ENCODE peak calls at places on chromosomes 11 and 22, in five cellular contexts. One of them, this sample, is unnamed.

GRCh38 chr22:47092896-47093311 is 330.5 kb downstream of the TBC1D22A start:
- DNase-seq in body of pancreas: no peak
- DNase-seq in sigmoid colon: no peak
- DNase-seq in A549: no peak
- DNase-seq in right lobe of liver: no peak
- DNase-seq in this sample: no peak

GRCh38 chr11:12798609-12799011 is 124.4 kb downstream of the TEAD1 start:
- DNase-seq in body of pancreas: no peak
- DNase-seq in sigmoid colon: peak; percentile 68
- DNase-seq in A549: no peak
- DNase-seq in right lobe of liver: no peak
- DNase-seq in this sample: no peak

GRCh38 chr11:9748361-9748970 is 84.6 kb downstream of the SWAP70 start:
- DNase-seq in body of pancreas: peak; percentile 39
- DNase-seq in sigmoid colon: peak; percentile 77
- DNase-seq in A549: peak; percentile 85
- DNase-seq in right lobe of liver: no peak
- DNase-seq in this sample: peak; percentile 67

GRCh38 chr11:85394288-85394687 is 232.9 kb downstream of the DLG2 start:
- DNase-seq in body of pancreas: no peak
- DNase-seq in sigmoid colon: no peak
- DNase-seq in A549: no peak
- DNase-seq in right lobe of liver: no peak
- DNase-seq in this sample: no peak

GRCh38 chr11:115613986-115614625 is 109.9 kb upstream of the CADM1 start:
- DNase-seq in body of pancreas: no peak
- DNase-seq in sigmoid colon: no peak
- DNase-seq in A549: peak; percentile 42
- DNase-seq in right lobe of liver: no peak
- DNase-seq in this sample: peak; percentile 10

GRCh38 chr11:119389611-119390254 is 8.2 kb upstream of the USP2 start:
- DNase-seq in body of pancreas: peak; percentile 19
- DNase-seq in sigmoid colon: no peak
- DNase-seq in A549: no peak
- DNase-seq in right lobe of liver: no peak
- DNase-seq in this sample: no peak

GRCh38 chr11:13868710-13869403 is 93.7 kb upstream of the SPON1 start:
- DNase-seq in body of pancreas: no peak
- DNase-seq in sigmoid colon: no peak
- DNase-seq in A549: no peak
- DNase-seq in right lobe of liver: no peak
- DNase-seq in this sample: no peak

GRCh38 chr11:35166369-35167360 is 27.7 kb downstream of the CD44 start:
- DNase-seq in body of pancreas: no peak
- DNase-seq in sigmoid colon: peak; percentile 80
- DNase-seq in A549: peak; percentile 73
- DNase-seq in right lobe of liver: no peak
- DNase-seq in this sample: no peak

GRCh38 chr11:8234425-8234821 is 29.3 kb downstream of the LMO1 start:
- DNase-seq in body of pancreas: no peak
- DNase-seq in sigmoid colon: no peak
- DNase-seq in A549: peak; percentile 76
- DNase-seq in right lobe of liver: no peak
- DNase-seq in this sample: no peak

GRCh38 chr11:36455658-36456111 is 54.4 kb downstream of the TRAF6 start:
- DNase-seq in body of pancreas: peak; percentile 27
- DNase-seq in sigmoid colon: peak; percentile 87
- DNase-seq in A549: peak; percentile 46
- DNase-seq in right lobe of liver: no peak
- DNase-seq in this sample: peak; percentile 65

GRCh38 chr22:19174106-19175025 is 4.2 kb downstream of the SLC25A1 start:
- DNase-seq in body of pancreas: peak; percentile 40
- DNase-seq in sigmoid colon: peak; percentile 73
- DNase-seq in A549: no peak
- DNase-seq in right lobe of liver: peak; percentile 66
- DNase-seq in this sample: peak; percentile 65

GRCh38 chr22:26713823-26714449 is 56.5 kb downstream of the MIAT start:
- DNase-seq in body of pancreas: no peak
- DNase-seq in sigmoid colon: no peak
- DNase-seq in A549: peak; percentile 23
- DNase-seq in right lobe of liver: no peak
- DNase-seq in this sample: no peak

GRCh38 chr11:134466909-134467567 is 55.0 kb upstream of the B3GAT1 start:
- DNase-seq in body of pancreas: no peak
- DNase-seq in sigmoid colon: peak; percentile 14
- DNase-seq in A549: no peak
- DNase-seq in right lobe of liver: no peak
- DNase-seq in this sample: no peak
- TF ChIP-seq POLR2A in body of pancreas: no peak
- TF ChIP-seq POLR2A in sigmoid colon: no peak
- TF ChIP-seq POLR2A in A549: no peak
- TF ChIP-seq POLR2A in right lobe of liver: peak; percentile 52
- TF ChIP-seq POLR2A in this sample: no peak

DNA sequence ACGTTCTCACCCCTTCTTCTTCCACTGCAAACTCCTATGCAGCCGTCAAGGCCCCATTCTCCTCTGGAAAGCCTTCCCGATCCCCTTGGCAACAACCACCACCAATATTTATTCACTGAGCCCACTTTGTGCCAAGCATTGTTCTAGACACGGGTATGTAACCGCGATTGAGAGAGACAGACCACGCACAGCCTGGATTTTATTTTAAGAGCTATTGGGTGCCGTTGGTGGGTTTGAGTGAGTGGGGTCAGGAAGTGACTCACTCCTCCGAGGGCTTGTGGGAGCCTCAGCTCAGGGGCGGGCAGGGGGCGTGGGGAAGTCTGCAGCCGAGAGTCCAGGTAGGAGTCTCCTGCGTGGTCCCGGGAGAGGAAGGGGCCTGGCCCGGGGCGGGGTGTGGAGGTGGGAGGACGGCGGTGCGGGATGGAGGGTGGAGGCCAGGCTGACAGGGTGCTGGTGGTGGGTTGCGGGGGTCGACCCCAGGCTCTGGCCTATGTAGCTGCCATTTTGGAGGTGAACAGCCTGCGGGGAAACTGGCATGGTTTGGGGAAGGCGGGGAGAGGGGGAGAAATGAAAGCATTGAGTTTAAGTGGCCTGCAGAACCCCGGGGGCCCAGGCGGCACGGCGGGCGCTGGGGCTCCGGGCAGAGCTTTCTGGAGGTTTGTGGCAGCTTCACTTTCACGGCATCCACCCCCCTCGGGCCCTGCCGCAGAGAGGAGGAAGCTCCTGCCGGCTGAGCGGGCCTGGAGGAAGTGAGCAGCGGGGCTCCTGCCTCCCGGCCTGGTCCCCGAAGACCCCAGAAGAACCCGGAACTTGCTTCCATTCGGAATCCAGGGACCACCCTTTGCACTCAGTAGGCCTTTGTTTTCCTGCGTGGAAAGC is 547 bp downstream of the PARVG start:
- DNase-seq in body of pancreas: no peak
- DNase-seq in sigmoid colon: no peak
- DNase-seq in A549: no peak
- DNase-seq in right lobe of liver: peak; percentile 55
- DNase-seq in this sample: peak; percentile 32
- H3K27ac ChIP-seq in body of pancreas: peak overlapping the region; percentile 68
- H3K27ac ChIP-seq in sigmoid colon: peak overlapping the region; percentile 28
- H3K27ac ChIP-seq in A549: no peak overlapping the region
- H3K27ac ChIP-seq in right lobe of liver: peak overlapping the region; percentile 40
- H3K27ac ChIP-seq in this sample: peak overlapping the region; percentile 13

DNA sequence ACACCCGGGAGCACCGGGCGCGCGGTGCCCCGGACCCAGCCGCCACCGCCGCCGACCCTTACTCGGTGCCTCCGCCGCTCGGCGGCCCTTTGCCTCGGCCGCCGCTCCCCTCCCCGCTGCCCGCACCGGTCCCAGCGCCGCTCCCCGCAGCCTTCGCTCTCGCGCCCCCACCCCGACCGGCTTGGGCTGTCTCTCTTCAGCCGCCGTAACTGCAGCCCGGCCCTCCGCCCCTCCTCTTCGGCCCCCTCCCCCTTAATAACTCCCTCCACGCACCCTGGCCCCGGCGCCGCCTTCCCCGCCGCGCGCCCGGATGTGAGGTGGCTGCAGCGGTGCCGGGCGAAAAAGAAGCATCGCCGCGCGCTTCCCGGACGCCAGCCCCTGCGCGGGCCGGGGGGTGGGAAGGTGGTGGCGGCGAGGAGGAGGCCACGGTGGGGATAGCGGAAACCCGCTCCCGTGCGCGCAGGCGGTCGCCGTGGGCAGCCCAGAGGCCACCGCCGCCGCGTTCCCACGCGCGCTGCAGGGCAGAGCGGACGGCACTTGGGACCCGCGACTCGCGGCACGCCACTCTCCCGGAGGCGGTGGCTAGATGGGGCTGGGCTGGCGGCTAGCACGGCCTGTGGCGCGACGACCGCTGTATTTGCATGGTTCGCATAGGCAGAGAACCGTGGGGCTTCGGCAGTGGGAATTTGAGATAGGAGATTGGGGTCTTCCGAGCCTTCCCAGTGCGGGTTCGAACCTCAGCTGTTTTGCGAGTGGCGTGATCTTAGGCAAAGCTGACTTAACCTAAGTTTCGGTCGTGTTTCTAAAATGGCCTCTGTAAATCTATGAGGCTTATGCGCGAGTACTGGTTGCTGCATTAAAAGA is at the start of gene EIF4ENIF1:
- DNase-seq in body of pancreas: peak; percentile 89
- DNase-seq in sigmoid colon: peak; percentile 92
- DNase-seq in A549: peak; percentile 80
- DNase-seq in right lobe of liver: peak; percentile 90
- DNase-seq in this sample: peak; percentile 91
- TF ChIP-seq POLR2A in body of pancreas: peak; percentile 61
- TF ChIP-seq POLR2A in sigmoid colon: peak; percentile 12
- TF ChIP-seq POLR2A in A549: peak; percentile 43
- TF ChIP-seq POLR2A in right lobe of liver: peak; percentile 75
- TF ChIP-seq POLR2A in this sample: peak; percentile 80

DNA sequence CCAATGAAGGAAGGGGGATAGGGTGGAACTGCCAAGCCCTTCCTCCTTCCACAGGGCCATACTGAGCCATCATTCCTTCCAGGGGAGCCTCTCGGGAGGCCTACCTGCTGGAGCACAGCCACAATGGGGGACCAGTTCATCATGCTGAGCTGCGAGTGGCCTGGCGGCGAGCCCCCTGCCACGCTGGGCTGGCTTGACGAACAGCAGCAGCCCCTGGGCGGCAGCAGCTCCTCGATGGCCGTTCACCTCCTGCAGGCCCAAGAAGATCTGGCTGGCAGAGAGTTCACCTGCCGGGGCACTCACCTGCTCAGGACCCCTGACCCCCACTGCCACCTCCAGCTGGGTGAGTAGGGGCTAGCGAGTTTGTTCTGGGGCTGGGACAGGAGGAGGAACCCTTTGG is 5.9 kb downstream of the VSIG10L2 start:
- DNase-seq in body of pancreas: no peak
- DNase-seq in sigmoid colon: no peak
- DNase-seq in A549: no peak
- DNase-seq in right lobe of liver: no peak
- DNase-seq in this sample: no peak
- H3K27ac ChIP-seq in body of pancreas: peak overlapping the region; percentile 78
- H3K27ac ChIP-seq in sigmoid colon: peak overlapping the region; percentile 49
- H3K27ac ChIP-seq in A549: no peak overlapping the region
- H3K27ac ChIP-seq in right lobe of liver: no peak overlapping the region
- H3K27ac ChIP-seq in this sample: no peak overlapping the region

DNA sequence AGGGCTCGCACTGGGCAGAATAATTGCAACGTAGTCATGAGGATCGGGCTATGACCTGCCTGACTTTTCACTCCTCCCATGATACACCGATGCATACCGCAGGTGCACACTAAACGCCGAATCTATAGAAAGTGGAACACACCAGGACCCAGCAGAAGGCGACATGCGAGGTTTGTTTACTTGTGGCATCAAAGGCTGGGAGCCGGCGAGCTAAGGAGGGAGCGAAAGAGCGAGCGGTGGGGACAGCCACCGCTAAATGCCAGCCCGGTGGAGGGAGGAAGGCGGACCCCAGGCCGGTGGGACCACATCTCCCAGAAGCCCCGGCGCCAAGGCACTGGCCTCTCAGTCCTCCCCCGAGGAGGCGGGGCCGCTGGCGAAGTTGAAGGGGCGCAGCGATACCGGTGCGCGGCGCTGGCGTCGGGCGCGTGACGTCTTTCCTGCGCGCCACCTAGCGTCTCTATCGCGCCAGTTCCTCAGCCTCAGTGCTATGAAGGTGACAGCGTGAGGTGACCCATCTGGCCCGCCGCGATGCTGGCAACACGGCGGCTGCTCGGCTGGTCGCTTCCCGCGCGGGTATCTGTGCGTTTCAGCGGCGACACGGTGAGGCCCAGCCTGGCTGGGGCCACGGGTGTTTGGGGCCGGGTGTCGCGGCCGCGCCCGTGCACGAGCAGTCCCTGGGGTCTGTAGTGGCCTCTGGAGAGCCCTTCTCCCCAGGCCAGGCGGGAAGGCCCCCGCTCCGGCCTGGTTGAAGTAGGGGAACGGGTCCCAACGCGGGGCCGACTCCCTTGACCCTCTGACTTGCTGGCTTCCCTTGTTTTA is at the start of gene NDUFV1:
- DNase-seq in body of pancreas: peak; percentile 97
- DNase-seq in sigmoid colon: peak; percentile 98
- DNase-seq in A549: peak; percentile 92
- DNase-seq in right lobe of liver: peak; percentile 98
- DNase-seq in this sample: peak; percentile 96
- TF ChIP-seq POLR2A in body of pancreas: peak; percentile 63
- TF ChIP-seq POLR2A in sigmoid colon: peak; percentile 63
- TF ChIP-seq POLR2A in A549: peak; percentile 73
- TF ChIP-seq POLR2A in right lobe of liver: peak; percentile 64
- TF ChIP-seq POLR2A in this sample: peak; percentile 56

DNA sequence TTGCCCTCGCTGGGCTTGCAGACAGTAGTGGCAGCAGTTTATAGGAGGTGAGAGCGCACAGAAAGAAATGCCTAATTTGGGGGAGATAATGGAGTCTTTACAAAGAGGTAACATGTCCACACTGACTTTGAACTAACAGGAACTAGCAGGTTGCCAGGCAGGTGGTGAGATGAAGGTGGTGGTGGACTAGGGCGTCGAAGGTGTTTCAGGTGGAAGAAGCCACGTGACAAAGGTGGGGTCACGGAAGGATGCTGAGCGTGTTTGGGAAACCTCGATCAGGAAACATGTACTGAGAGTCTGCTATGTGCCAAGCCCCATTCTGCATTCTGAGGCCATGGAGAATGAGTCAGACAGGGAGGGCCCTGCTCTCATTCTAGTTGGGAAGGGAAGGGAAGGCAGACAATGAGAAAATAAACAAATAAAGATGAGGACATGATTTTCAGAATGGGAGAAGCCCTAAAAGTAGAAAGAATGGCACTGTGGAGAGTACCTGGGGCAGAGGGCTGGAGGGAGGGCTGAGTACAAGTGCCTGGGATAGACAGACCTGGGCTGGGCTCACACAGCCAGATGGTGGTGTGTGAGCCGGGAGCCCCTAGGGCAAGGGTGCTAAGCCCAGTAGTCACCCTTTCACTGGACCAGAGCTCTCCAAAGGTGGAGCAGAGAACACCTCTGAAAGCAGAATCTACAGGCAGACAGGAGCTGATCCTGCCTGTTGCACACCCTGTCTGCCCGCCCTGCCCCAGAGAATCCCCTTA is 16.2 kb upstream of the NNMT start:
- DNase-seq in body of pancreas: no peak
- DNase-seq in sigmoid colon: no peak
- DNase-seq in A549: no peak
- DNase-seq in right lobe of liver: no peak
- DNase-seq in this sample: peak; percentile 45
- H3K27ac ChIP-seq in body of pancreas: no peak overlapping the region
- H3K27ac ChIP-seq in sigmoid colon: no peak overlapping the region
- H3K27ac ChIP-seq in A549: peak overlapping the region; percentile 97
- H3K27ac ChIP-seq in right lobe of liver: no peak overlapping the region
- H3K27ac ChIP-seq in this sample: no peak overlapping the region